ENCODE peak calls at places on chromosomes 3 and 15, in four cellular contexts. U is activated naive CD4-positive, alpha-beta T cell treated with anti-CD3 and anti-CD28 coated beads, Interleukin-2, amount 50 U/mL, for 16 hours; A is effector CD4-positive, alpha-beta T cell; B is body of pancreas. F is an unnamed sample.

GRCh38 chr3:12180218-12180617 is 21.5 kb upstream of the TIMP4 start:
- DNase-seq in U (no peak), B (peak), A (no peak), F (peak)

GRCh38 chr3:16137044-16137443 is 37.4 kb upstream of the GALNT15 start:
- DNase-seq in B (no peak), A (no peak), U (no peak), F (peak)

GRCh38 chr3:178097576-178097975 is 438.7 kb upstream of the KCNMB2 start:
- DNase-seq in U (no peak), B (no peak), A (no peak), F (peak)

GRCh38 chr3:177833392-177833791 is 636.1 kb upstream of the TBL1XR1 start:
- DNase-seq in U (no peak), B (no peak), A (no peak), F (no peak)

GRCh38 chr3:125916376-125916978 is 52.5 kb upstream of the ROPN1B start:
- DNase-seq in B (no peak), U (peak), A (peak), F (peak)

GRCh38 chr3:23601020-23601822 is 204.5 kb upstream of the UBE2E1 start:
- DNase-seq in A (no peak), U (no peak), B (no peak), F (peak)

GRCh38 chr3:18069564-18069963 is 327.1 kb upstream of the TBC1D5 start:
- DNase-seq in A (no peak), U (no peak), B (no peak), F (no peak)

GRCh38 chr15:56056626-56057025 is 63.2 kb upstream of the NEDD4 start:
- DNase-seq in A (no peak), U (no peak), B (no peak), F (no peak)

GRCh38 chr15:74995779-74996765 is 709 bp downstream of the SCAMP5 start:
- DNase-seq in B (peak), U (peak), A (no peak), F (no peak)

GRCh38 chr3:50340404-50341329 is at the start of gene RASSF1:
- DNase-seq in A (peak), B (no peak), U (peak), F (peak)

GRCh38 chr3:122777563-122777962 is 16.1 kb downstream of the HSPBAP1 start:
- DNase-seq in B (no peak), A (no peak), U (no peak), F (no peak)

GRCh38 chr3:142886938-142887337 is 1.9 kb downstream of the PCOLCE2 start:
- DNase-seq in U (no peak), A (no peak), B (no peak), F (peak)

GRCh38 chr15:40234783-40235182 is 4.1 kb upstream of the PAK6 start:
- DNase-seq in A (no peak), U (no peak), B (no peak), F (no peak)

GRCh38 chr15:83928878-83929418 is 275.0 kb downstream of the ADAMTSL3 start:
- DNase-seq in U (no peak), A (no peak), B (no peak), F (peak)

GRCh38 chr3:44966795-44967278 is 9.1 kb downstream of the ZDHHC3 start:
- DNase-seq in U (no peak), A (no peak), B (no peak), F (no peak)

GRCh38 chr3:57000012-57000411 is 60.5 kb upstream of the SPATA12 start:
- DNase-seq in U (no peak), B (no peak), A (no peak), F (no peak)

GRCh38 chr3:142578309-142579223 is at the start of gene ATR:
- DNase-seq in A (peak), U (peak), B (peak), F (peak)

GRCh38 chr3:193010191-193010590 is 92.5 kb upstream of the MB21D2 start:
- DNase-seq in U (no peak), A (no peak), B (no peak), F (no peak)

GRCh38 chr3:120013481-120013880 is 80.8 kb downstream of the GSK3B start:
- DNase-seq in A (no peak), B (no peak), U (no peak), F (peak)

GRCh38 chr3:187286467-187287059 is 5.0 kb downstream of the MASP1 start:
- DNase-seq in U (no peak), A (no peak), B (no peak), F (peak)

GRCh38 chr3:190183121-190183520 is 62.4 kb upstream of the P3H2 start:
- DNase-seq in U (no peak), B (no peak), A (no peak), F (peak)

GRCh38 chr3:85710490-85710889 is 751.7 kb downstream of the CADM2 start:
- DNase-seq in B (no peak), U (no peak), A (no peak), F (peak)

F was measured in iris pigment epithelial cell.